ENCODE peak calls at places on chromosomes 5 and 9, in eight cellular contexts. X, L, G, Y, F, N, R and B are unnamed samples.

GRCh38 chr5:159100022-159100927 is 559 bp upstream of the EBF1 start:
- DNase-seq in X (peak; percentile 96), L (peak; percentile 88), G (peak; percentile 97), Y (peak; percentile 93), F (peak; percentile 93), N (peak; percentile 77), R (peak; percentile 91), B (peak; percentile 90)

GRCh38 chr9:74858753-74859414 is 28.8 kb downstream of the TRPM6 start:
- DNase-seq in X (no peak), L (peak; percentile 2), G (peak; percentile 3), Y (no peak), F (no peak), N (no peak), R (no peak), B (no peak)

GRCh38 chr5:131423056-131423455 is 159.2 kb downstream of the CDC42SE2 start:
- DNase-seq in X (no peak), L (peak; percentile 27), G (peak; percentile 59), Y (peak; percentile 9), F (no peak), N (no peak), R (no peak), B (no peak)

GRCh38 chr9:112970939-112971338 is 41.1 kb downstream of the ZNF883 start:
- DNase-seq in X (no peak), L (no peak), G (peak; percentile 13), Y (no peak), F (peak; percentile 3), N (peak; percentile 16), R (no peak), B (no peak)

GRCh38 chr9:120531683-120532300 is 48.2 kb downstream of the CDK5RAP2 start:
- DNase-seq in X (no peak), L (peak; percentile 32), G (peak; percentile 54), Y (peak; percentile 32), F (no peak), N (peak; percentile 26), R (peak; percentile 44), B (no peak)

GRCh38 chr9:135928731-135929655 is 21.6 kb upstream of the CAMSAP1 start:
- DNase-seq in X (no peak), L (no peak), G (no peak), Y (no peak), F (no peak), N (no peak), R (no peak), B (no peak)

GRCh38 chr5:7779019-7779662 is 71.8 kb downstream of the CFAP90 start:
- DNase-seq in X (no peak), L (no peak), G (no peak), Y (no peak), F (no peak), N (no peak), R (no peak), B (no peak)

GRCh38 chr5:39992617-39993203 is 567.9 kb upstream of the DAB2 start:
- DNase-seq in X (no peak), L (no peak), G (no peak), Y (no peak), F (peak; percentile 13), N (no peak), R (no peak), B (no peak)

GRCh38 chr9:98614941-98615340 is 93.8 kb downstream of the GABBR2 start:
- DNase-seq in X (peak; percentile 18), L (no peak), G (no peak), Y (no peak), F (no peak), N (no peak), R (no peak), B (no peak)

GRCh38 chr9:78562021-78562420 is 265.1 kb downstream of the PSAT1 start:
- DNase-seq in X (no peak), L (peak; percentile 33), G (no peak), Y (no peak), F (no peak), N (no peak), R (no peak), B (no peak)

GRCh38 chr9:94875300-94876063 is 149.0 kb downstream of the AOPEP start:
- DNase-seq in X (no peak), L (no peak), G (no peak), Y (no peak), F (no peak), N (no peak), R (no peak), B (no peak)

GRCh38 chr5:177467436-177467835 is 6.0 kb downstream of the DBN1 start:
- DNase-seq in X (no peak), L (no peak), G (no peak), Y (no peak), F (no peak), N (no peak), R (no peak), B (no peak)

GRCh38 chr5:141475625-141476131 is at the start of gene PCDHGC3:
- DNase-seq in X (peak; percentile 96), L (peak; percentile 95), G (peak; percentile 98), Y (peak; percentile 82), F (peak; percentile 96), N (peak; percentile 97), R (peak; percentile 80), B (peak; percentile 72)

GRCh38 chr5:111930905-111931461 is 174.0 kb upstream of the NREP start:
- DNase-seq in X (no peak), L (peak; percentile 77), G (no peak), Y (no peak), F (peak; percentile 75), N (peak; percentile 86), R (no peak), B (no peak)

GRCh38 chr5:136133416-136134383 is 1.1 kb downstream of the SMAD5 start:
- DNase-seq in X (no peak), L (peak; percentile 59), G (peak; percentile 79), Y (peak; percentile 18), F (peak; percentile 41), N (peak; percentile 49), R (peak; percentile 42), B (peak; percentile 32)

GRCh38 chr5:54492196-54492595 is 25.4 kb upstream of the SNX18 start:
- DNase-seq in X (no peak), L (no peak), G (peak; percentile 56), Y (no peak), F (no peak), N (no peak), R (no peak), B (no peak)

GRCh38 chr5:16528382-16528849 is 62.8 kb upstream of the ZNF622 start:
- DNase-seq in X (no peak), L (no peak), G (no peak), Y (no peak), F (no peak), N (no peak), R (no peak), B (no peak)

GRCh38 chr5:164098536-164098935 is 593.1 kb downstream of the MAT2B start:
- DNase-seq in X (no peak), L (peak; percentile 15), G (no peak), Y (no peak), F (no peak), N (no peak), R (no peak), B (no peak)

GRCh38 chr5:80346055-80346454 is 26.3 kb downstream of the SPZ1 start:
- DNase-seq in X (no peak), L (no peak), G (peak; percentile 9), Y (peak; percentile 34), F (no peak), N (peak; percentile 4), R (peak; percentile 59), B (no peak)
- TF ChIP-seq CTCF in X (peak; percentile 6), L (peak; percentile 14), G (peak; percentile 35), Y (peak; percentile 38), F (peak; percentile 14), N (peak; percentile 53), R (peak; percentile 68), B (peak; percentile 58)

DNA sequence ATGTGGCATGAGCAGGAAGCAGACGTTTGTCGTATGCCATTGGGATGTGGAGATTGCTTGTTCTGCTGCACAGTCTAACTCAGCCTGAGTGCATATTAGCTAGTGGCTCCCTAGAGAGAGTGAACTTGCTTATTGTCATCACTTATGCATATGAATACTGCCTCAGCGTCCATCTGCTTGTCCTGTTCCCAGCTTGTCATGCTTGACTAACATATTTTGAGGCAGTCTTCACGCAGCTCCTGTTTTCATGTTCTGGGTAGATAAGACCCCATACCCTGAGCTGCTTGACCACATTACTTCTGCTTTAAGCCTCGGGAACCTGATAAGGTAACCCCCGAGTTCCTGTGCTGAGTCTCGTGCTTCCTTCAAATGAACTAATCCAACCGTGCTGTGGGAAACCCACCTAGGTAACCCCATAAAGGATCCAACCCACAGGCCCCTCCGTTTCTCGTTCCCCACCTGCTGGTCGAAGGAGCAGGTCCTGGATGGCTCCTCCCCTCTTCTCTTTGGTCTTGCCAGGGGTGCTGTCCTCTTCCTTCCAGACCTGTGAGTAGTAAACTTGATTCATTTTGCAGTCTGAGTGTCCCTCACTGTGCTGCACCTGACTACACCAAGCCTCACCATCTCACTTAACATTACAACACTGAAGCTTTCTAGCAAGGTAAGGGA is 25.0 kb downstream of the ANKRD33B start:
- DNase-seq in X (no peak), L (no peak), G (no peak), Y (no peak), F (no peak), N (no peak), R (no peak), B (no peak)
- TF ChIP-seq CTCF in X (no peak), L (no peak), G (no peak), Y (no peak), F (no peak), N (no peak), R (no peak), B (no peak)

DNA sequence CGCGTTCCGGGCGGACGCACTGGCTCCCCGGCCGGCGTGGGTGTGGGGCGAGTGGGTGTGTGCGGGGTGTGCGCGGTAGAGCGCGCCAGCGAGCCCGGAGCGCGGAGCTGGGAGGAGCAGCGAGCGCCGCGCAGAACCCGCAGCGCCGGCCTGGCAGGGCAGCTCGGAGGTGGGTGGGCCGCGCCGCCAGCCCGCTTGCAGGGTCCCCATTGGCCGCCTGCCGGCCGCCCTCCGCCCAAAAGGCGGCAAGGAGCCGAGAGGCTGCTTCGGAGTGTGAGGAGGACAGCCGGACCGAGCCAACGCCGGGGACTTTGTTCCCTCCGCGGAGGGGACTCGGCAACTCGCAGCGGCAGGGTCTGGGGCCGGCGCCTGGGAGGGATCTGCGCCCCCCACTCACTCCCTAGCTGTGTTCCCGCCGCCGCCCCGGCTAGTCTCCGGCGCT is at the start of gene DAPK1:
- DNase-seq in X (no peak), L (no peak), G (peak; percentile 66), Y (peak; percentile 79), F (no peak), N (no peak), R (peak; percentile 80), B (peak; percentile 68)
- TF ChIP-seq CTCF in X (no peak), L (no peak), G (no peak), Y (peak; percentile 19), F (no peak), N (no peak), R (peak; percentile 45), B (peak; percentile 40)

GRCh38 chr5:146624179-146624578 is 108.2 kb upstream of the GPR151 start:
- DNase-seq in X (no peak), L (no peak), G (no peak), Y (peak; percentile 11), F (no peak), N (no peak), R (no peak), B (no peak)

GRCh38 chr5:146620663-146621051 is 104.7 kb upstream of the GPR151 start:
- DNase-seq in X (no peak), L (no peak), G (no peak), Y (no peak), F (no peak), N (no peak), R (no peak), B (peak; percentile 3)

GRCh38 chr5:146623657-146624056 is 107.7 kb upstream of the GPR151 start:
- DNase-seq in X (no peak), L (no peak), G (no peak), Y (no peak), F (no peak), N (no peak), R (no peak), B (no peak)

GRCh38 chr5:146623009-146623408 is 107.0 kb upstream of the GPR151 start:
- DNase-seq in X (no peak), L (no peak), G (no peak), Y (no peak), F (no peak), N (no peak), R (no peak), B (no peak)

GRCh38 chr5:146622391-146622790 is 106.4 kb upstream of the GPR151 start:
- DNase-seq in X (no peak), L (no peak), G (no peak), Y (no peak), F (no peak), N (no peak), R (no peak), B (no peak)
- TF ChIP-seq CTCF in X (no peak), L (peak; percentile 22), G (peak; percentile 22), Y (peak; percentile 62), F (no peak), N (peak; percentile 67), R (peak; percentile 45), B (peak; percentile 60)